ENCODE peak calls at places on chromosomes 13 and 19, in seven cellular contexts. M is B cell, J is neural progenitor cell, N is WTC11, L is fibroblast of lung, S is Calu3, C is GM13976. T is an unnamed sample.
A peak's percentile ranks its signal among the peaks of the same experiment; 100 is the strongest.

GRCh38 chr19:40806385-40807146 is 7.6 kb downstream of the EGLN2 start:
- DNase-seq in J (peak; percentile 97), C (peak; percentile 84), M (peak; percentile 68), L (peak; percentile 97), N (peak; percentile 96), S (no peak), T (peak; percentile 70)

GRCh38 chr13:79312456-79312855 is 93.6 kb downstream of the RBM26 start:
- DNase-seq in M (no peak), L (peak; percentile 21), C (no peak), J (no peak), N (no peak), S (no peak), T (no peak)

GRCh38 chr19:18675779-18676178 is 7.7 kb upstream of the CRTC1 start:
- DNase-seq in C (peak; percentile 65), N (peak; percentile 65), L (peak; percentile 16), J (peak; percentile 64), S (no peak), M (no peak), T (no peak)

GRCh38 chr13:69474286-69474685 is 633.3 kb upstream of the ATXN8OS start:
- DNase-seq in N (no peak), M (no peak), L (no peak), J (no peak), C (no peak), S (no peak), T (no peak)

GRCh38 chr19:2168619-2169424 is 5.1 kb downstream of the DOT1L start:
- DNase-seq in J (peak; percentile 93), L (peak; percentile 97), S (peak; percentile 94), M (peak; percentile 85), N (no peak), C (peak; percentile 87), T (no peak)

GRCh38 chr13:94198666-94199065 is 280.8 kb downstream of the DCT start:
- DNase-seq in C (no peak), M (no peak), L (no peak), N (no peak), J (no peak), S (no peak), T (no peak)

GRCh38 chr19:45419396-45419795 is 4.3 kb downstream of the ERCC1 start:
- DNase-seq in N (no peak), L (no peak), J (no peak), M (peak; percentile 87), S (no peak), C (peak; percentile 87), T (no peak)

GRCh38 chr19:34230833-34231232 is 23.5 kb upstream of the GARRE1 start:
- DNase-seq in M (no peak), S (no peak), C (no peak), L (no peak), N (peak; percentile 33), J (no peak), T (no peak)

GRCh38 chr13:20902438-20903163 is at the start of gene XPO4:
- DNase-seq in M (peak; percentile 71), C (peak; percentile 94), J (peak; percentile 92), S (peak; percentile 74), L (peak; percentile 74), N (peak; percentile 80), T (peak; percentile 60)

GRCh38 chr13:39684531-39685137 is 29.2 kb downstream of the COG6 start:
- DNase-seq in L (peak; percentile 77), J (peak; percentile 64), M (no peak), C (peak; percentile 38), S (no peak), N (no peak), T (no peak)

GRCh38 chr13:40180776-40181175 is 485.7 kb downstream of the FOXO1 start:
- DNase-seq in M (no peak), J (no peak), C (no peak), S (no peak), N (no peak), L (no peak), T (no peak)

GRCh38 chr19:28940751-28941500 is 272.0 kb downstream of the UQCRFS1 start:
- DNase-seq in M (no peak), L (peak; percentile 49), N (no peak), S (no peak), C (no peak), J (no peak), T (no peak)

GRCh38 chr13:51249767-51250741 is 27.9 kb downstream of the FAM124A start:
- DNase-seq in C (peak; percentile 49), S (no peak), N (no peak), J (no peak), L (no peak), M (no peak), T (no peak)

GRCh38 chr19:57068921-57069697 is 50.7 kb upstream of the USP29 start:
- DNase-seq in S (no peak), L (no peak), C (no peak), M (no peak), N (peak; percentile 14), J (no peak), T (peak; percentile 66)

GRCh38 chr19:48966541-48967345 is 1.6 kb downstream of the FTL start:
- DNase-seq in L (no peak), S (no peak), M (no peak), C (no peak), J (peak; percentile 79), N (no peak), T (no peak)

GRCh38 chr19:35715355-35715809 is 2.4 kb upstream of the KMT2B start:
- DNase-seq in C (no peak), S (no peak), L (no peak), J (no peak), N (no peak), M (no peak), T (no peak)

GRCh38 chr13:90968510-90968909 is 379.0 kb upstream of the MIR17HG start:
- DNase-seq in C (no peak), J (peak; percentile 65), S (peak; percentile 9), L (peak; percentile 20), N (peak; percentile 52), M (no peak), T (no peak)

GRCh38 chr19:932647-933552 is 7.1 kb downstream of the ARID3A start:
- DNase-seq in L (peak; percentile 94), N (no peak), C (peak; percentile 74), S (peak; percentile 31), J (peak; percentile 54), M (no peak), T (no peak)

GRCh38 chr19:33388231-33388816 is 14.8 kb downstream of the CEBPG start:
- DNase-seq in L (no peak), C (peak; percentile 29), J (no peak), S (no peak), M (no peak), N (no peak), T (no peak)

GRCh38 chr19:34480971-34481821 is at the start of gene WTIP:
- DNase-seq in N (peak; percentile 87), S (peak; percentile 65), J (peak; percentile 97), L (peak; percentile 87), C (no peak), M (no peak), T (no peak)

GRCh38 chr13:57612568-57612967 is 19.0 kb upstream of the PCDH17 start:
- DNase-seq in M (no peak), L (no peak), J (no peak), C (no peak), N (no peak), S (no peak), T (no peak)

DNA sequence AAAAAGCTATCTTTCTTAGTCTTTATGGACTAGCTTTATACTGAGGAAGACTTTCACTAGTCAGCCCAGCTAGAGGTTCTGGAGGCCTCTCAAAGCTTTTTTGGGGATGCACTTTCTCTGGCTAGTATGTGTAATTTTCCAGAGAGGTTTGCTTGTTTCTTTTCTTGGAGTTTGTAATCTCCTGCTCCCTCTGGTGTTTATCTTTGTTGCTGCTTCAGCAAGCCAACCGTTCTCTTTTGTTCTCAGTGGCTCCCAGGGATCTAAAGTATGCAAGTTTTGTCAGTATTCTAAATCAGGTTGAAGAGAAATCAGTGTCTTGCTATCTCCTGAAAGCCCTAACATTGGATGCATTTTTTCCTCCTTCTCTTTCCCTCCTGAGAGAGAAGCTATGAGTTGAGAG is 121.1 kb upstream of the MYO16 start:
- DNase-seq in S (peak; percentile 0), J (peak; percentile 77), M (no peak), C (peak; percentile 24), L (peak; percentile 47), N (no peak), T (no peak)
- TF ChIP-seq CTCF in S (peak; percentile 18), J (peak; percentile 72), M (no peak), C (no peak), L (peak; percentile 52), N (peak; percentile 34), T (peak; percentile 15)

GRCh38 chr13:33817843-33818661 is at the start of gene RFC3:
- DNase-seq in J (peak; percentile 89), S (peak; percentile 88), L (peak; percentile 96), C (peak; percentile 90), M (peak; percentile 92), N (peak; percentile 86), T (peak; percentile 53)
- TF ChIP-seq CTCF in J (peak; percentile 3), S (no peak), L (no peak), C (no peak), M (no peak), N (no peak), T (no peak)

DNA sequence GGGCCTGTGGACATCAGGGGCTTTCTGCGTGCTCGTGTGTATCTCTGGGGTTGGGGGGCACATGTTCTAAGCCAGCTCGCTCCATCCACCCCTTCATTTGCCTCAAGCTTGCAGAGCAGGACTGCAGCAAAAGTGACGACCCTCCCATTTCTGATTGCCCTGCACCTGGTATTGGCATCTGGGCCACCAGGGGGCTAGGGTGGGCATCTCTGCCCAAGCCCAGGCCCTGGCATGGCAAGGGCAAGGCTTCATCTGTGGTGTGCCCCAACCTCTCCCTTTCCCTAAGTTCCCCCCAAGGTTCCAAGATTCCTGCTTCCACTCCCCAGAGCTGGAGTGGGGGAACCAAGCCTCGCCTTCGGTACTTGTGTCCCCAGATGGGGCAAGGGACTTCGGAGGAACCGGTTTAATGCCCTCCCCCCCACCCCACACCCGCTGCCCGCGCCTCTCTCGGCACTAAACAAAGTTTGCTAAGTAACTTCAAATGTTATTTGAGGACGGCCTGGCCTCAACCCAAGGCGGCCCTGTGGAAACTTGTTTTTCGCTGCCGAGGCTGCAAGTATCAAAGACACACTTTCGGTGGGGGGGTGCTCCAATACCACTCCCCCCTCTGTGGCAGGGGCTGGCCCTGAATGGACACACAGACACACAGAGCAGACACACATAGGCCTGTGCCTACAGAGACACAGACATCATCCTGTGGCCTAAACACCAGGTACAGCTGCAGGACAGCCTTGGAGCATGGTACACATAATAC is 12.2 kb downstream of the NFIX start:
- DNase-seq in S (no peak), N (no peak), L (peak; percentile 44), J (no peak), M (no peak), C (no peak), T (no peak)
- TF ChIP-seq CTCF in S (no peak), N (no peak), L (no peak), J (no peak), M (no peak), C (no peak), T (no peak)

DNA sequence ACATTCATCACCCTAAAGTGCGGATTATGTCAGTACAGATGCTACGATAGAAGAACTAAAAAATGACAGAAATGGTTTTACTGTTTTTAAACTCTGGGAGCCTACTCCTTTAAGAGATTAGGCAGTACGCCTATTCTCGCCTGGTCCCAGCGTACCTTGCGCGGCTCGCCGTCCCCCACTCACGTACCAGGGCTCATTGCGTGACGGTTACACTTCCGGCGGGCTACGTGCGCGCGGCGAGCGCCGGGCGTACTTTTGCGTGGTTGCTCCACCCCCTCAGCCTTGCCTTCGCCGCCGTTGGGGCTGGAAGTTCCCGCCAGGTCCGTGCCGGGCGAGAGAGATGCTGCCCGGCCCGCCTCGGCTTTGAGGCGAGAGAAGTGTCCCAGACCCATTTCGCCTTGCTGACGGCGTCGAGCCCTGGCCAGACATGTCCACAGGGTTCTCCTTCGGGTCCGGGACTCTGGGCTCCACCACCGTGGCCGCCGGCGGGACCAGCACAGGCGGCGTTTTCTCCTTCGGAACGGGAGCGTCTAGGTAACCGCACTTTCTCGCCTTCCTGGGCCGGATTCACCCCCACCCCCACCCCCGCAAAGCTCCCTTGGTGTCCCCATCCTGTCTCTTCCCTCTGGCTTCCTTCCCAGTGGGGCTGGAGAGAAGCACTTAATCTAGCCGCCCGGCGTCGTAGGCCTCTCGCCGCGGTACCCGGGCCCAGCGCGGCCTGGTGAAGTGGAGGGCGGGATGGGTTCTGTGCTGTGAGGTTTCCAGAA is at the start of gene NUP58:
- DNase-seq in M (peak; percentile 95), J (peak; percentile 83), C (peak; percentile 92), N (peak; percentile 79), L (peak; percentile 95), S (peak; percentile 88), T (no peak)
- TF ChIP-seq CTCF in M (no peak), J (no peak), C (no peak), N (no peak), L (no peak), S (no peak), T (no peak)

T was measured in D721Med.